ENCODE peak calls at places on chromosome 4, in seven cellular contexts. F, E, B, G, S, M and O are unnamed samples.
A peak's percentile ranks its signal among the peaks of the same experiment; 100 is the strongest.

GRCh38 chr4:187732524-187732923 is 263.0 kb upstream of the ZFP42 start:
- DNase-seq in E (no peak), G (no peak), S (no peak), B (no peak), M (no peak), F (no peak), O (no peak)

GRCh38 chr4:11470709-11471441 is 42.2 kb upstream of the HS3ST1 start:
- DNase-seq in F (no peak), E (no peak), M (no peak), S (no peak), B (no peak), G (no peak), O (no peak)

GRCh38 chr4:42671431-42672194 is 14.7 kb upstream of the ATP8A1 start:
- DNase-seq in E (no peak), B (no peak), G (no peak), F (no peak), S (no peak), M (no peak), O (no peak)

GRCh38 chr4:155769092-155769491 is 10.3 kb downstream of the GUCY1B1 start:
- DNase-seq in M (no peak), F (no peak), B (no peak), S (no peak), G (no peak), E (no peak), O (no peak)

GRCh38 chr4:176236909-176237308 is 32.1 kb downstream of the ASB5 start:
- DNase-seq in B (no peak), E (no peak), G (no peak), F (no peak), M (no peak), S (no peak), O (no peak)

GRCh38 chr4:139419388-139419914 is 34.5 kb upstream of the RAB33B start:
- DNase-seq in E (no peak), M (no peak), S (peak; percentile 45), B (no peak), G (no peak), F (no peak), O (no peak)

GRCh38 chr4:168551945-168552695 is 55.3 kb downstream of the PALLD start:
- DNase-seq in G (no peak), S (no peak), B (no peak), M (no peak), E (no peak), F (no peak), O (no peak)

GRCh38 chr4:26576171-26576829 is 7.6 kb upstream of the TBC1D19 start:
- DNase-seq in S (no peak), E (no peak), F (no peak), M (no peak), G (no peak), B (no peak), O (no peak)

GRCh38 chr4:185846550-185847210 is 34.7 kb upstream of the SORBS2 start:
- DNase-seq in E (no peak), M (no peak), B (no peak), G (no peak), F (no peak), S (no peak), O (no peak)

GRCh38 chr4:138734746-138735145 is 280.8 kb upstream of the NOCT start:
- DNase-seq in E (no peak), S (no peak), M (no peak), F (no peak), B (no peak), G (no peak), O (no peak)

GRCh38 chr4:107870916-107871786 is 46.4 kb downstream of the SGMS2 start:
- DNase-seq in G (no peak), B (no peak), F (no peak), S (no peak), E (no peak), M (no peak), O (no peak)

GRCh38 chr4:2696423-2696822 is 59.7 kb downstream of the TNIP2 start:
- DNase-seq in B (no peak), G (no peak), M (no peak), S (no peak), F (no peak), E (no peak), O (no peak)

GRCh38 chr4:169311643-169312365 is 41.0 kb upstream of the SH3RF1 start:
- DNase-seq in F (no peak), B (no peak), E (no peak), S (no peak), G (no peak), M (no peak), O (no peak)

GRCh38 chr4:40856836-40857362 is 107.1 kb downstream of the NSUN7 start:
- DNase-seq in E (no peak), F (no peak), B (peak; percentile 53), G (peak; percentile 85), M (no peak), S (no peak), O (peak; percentile 51)

GRCh38 chr4:10205223-10205622 is 88.6 kb upstream of the WDR1 start:
- DNase-seq in S (no peak), E (no peak), B (no peak), F (no peak), G (no peak), M (no peak), O (no peak)

GRCh38 chr4:2361366-2362285 is 56.8 kb downstream of the ZFYVE28 start:
- DNase-seq in E (no peak), M (no peak), B (peak; percentile 39), S (no peak), G (no peak), F (no peak), O (no peak)

GRCh38 chr4:99043346-99043745 is 45.2 kb downstream of the ADH5 start:
- DNase-seq in G (no peak), S (no peak), E (no peak), M (no peak), B (no peak), F (no peak), O (no peak)

GRCh38 chr4:114161809-114162208 is 182.4 kb upstream of the ARSJ start:
- DNase-seq in F (no peak), G (no peak), B (no peak), E (no peak), S (no peak), M (no peak), O (no peak)

GRCh38 chr4:634599-634985 is 9.2 kb downstream of the PDE6B start:
- DNase-seq in E (no peak), B (no peak), M (no peak), F (no peak), S (no peak), G (no peak), O (no peak)

GRCh38 chr4:183105092-183105491 is 6.0 kb downstream of the WWC2 start:
- DNase-seq in G (no peak), E (no peak), S (no peak), B (no peak), F (no peak), M (no peak), O (no peak)

GRCh38 chr4:96162631-96163030 is 322.7 kb downstream of the PDHA2 start:
- DNase-seq in S (no peak), M (no peak), E (peak; percentile 11), F (no peak), B (no peak), G (no peak), O (no peak)

GRCh38 chr4:7863911-7864681 is 75.6 kb downstream of the AFAP1 start:
- DNase-seq in F (no peak), S (no peak), G (no peak), E (no peak), M (no peak), B (no peak), O (no peak)

GRCh38 chr4:123564758-123565346 is 168.3 kb downstream of the SPRY1 start:
- DNase-seq in F (no peak), S (peak; percentile 40), E (no peak), M (peak; percentile 54), B (no peak), G (no peak), O (no peak)

GRCh38 chr4:174681723-174682300 is 147.2 kb downstream of the GLRA3 start:
- DNase-seq in B (no peak), M (no peak), S (no peak), E (peak; percentile 15), F (no peak), G (no peak), O (no peak)

GRCh38 chr4:147853706-147854105 is 121.8 kb downstream of the ARHGAP10 start:
- DNase-seq in F (no peak), S (peak; percentile 67), E (no peak), B (no peak), G (no peak), M (no peak), O (no peak)

GRCh38 chr4:7845493-7846124 is 94.1 kb downstream of the AFAP1 start:
- DNase-seq in M (no peak), E (no peak), F (no peak), B (no peak), S (no peak), G (no peak), O (no peak)

GRCh38 chr4:110122201-110122600 is 76.2 kb downstream of the ELOVL6 start:
- DNase-seq in F (no peak), M (no peak), E (no peak), B (no peak), G (no peak), S (no peak), O (no peak)

GRCh38 chr4:53365121-53365485 is 758 bp downstream of the SCFD2 start:
- DNase-seq in E (no peak), F (no peak), G (no peak), B (no peak), S (no peak), M (no peak), O (no peak)

GRCh38 chr4:56261027-56261426 is 126.3 kb downstream of the AASDH start:
- DNase-seq in E (no peak), M (no peak), G (no peak), B (no peak), S (no peak), F (no peak), O (peak; percentile 57)

GRCh38 chr4:82500106-82500738 is 61.6 kb downstream of the TMEM150C start:
- DNase-seq in S (peak; percentile 31), M (no peak), F (no peak), G (no peak), B (no peak), E (no peak), O (no peak)

GRCh38 chr4:102344520-102344954 is 745 bp downstream of the SLC39A8 start:
- DNase-seq in S (peak; percentile 8), B (peak; percentile 59), G (peak; percentile 76), M (no peak), E (no peak), F (peak; percentile 48), O (peak; percentile 67)

GRCh38 chr4:165208322-165208652 is 926 bp downstream of the KLHL2 start:
- DNase-seq in F (no peak), B (no peak), M (no peak), E (no peak), G (no peak), S (no peak), O (peak; percentile 48)

GRCh38 chr4:159420162-159421057 is 317.5 kb downstream of the RAPGEF2 start:
- DNase-seq in M (no peak), G (no peak), B (no peak), S (no peak), F (no peak), E (no peak), O (no peak)

GRCh38 chr4:48254381-48255072 is 15.1 kb downstream of the TEC start:
- DNase-seq in B (no peak), G (no peak), E (peak; percentile 31), S (peak; percentile 22), F (no peak), M (no peak), O (no peak)

GRCh38 chr4:168636040-168636439 is 139.2 kb downstream of the PALLD start:
- DNase-seq in M (no peak), B (no peak), S (no peak), E (no peak), G (no peak), F (no peak), O (no peak)

GRCh38 chr4:38381788-38382187 is 282.2 kb upstream of the KLF3 start:
- DNase-seq in M (no peak), E (no peak), G (no peak), S (peak; percentile 32), F (no peak), B (no peak), O (no peak)

GRCh38 chr4:134465417-134465816 is 263.8 kb upstream of the PABPC4L start:
- DNase-seq in G (no peak), S (no peak), B (no peak), E (no peak), M (no peak), F (no peak), O (no peak)